ENCODE peak calls at places on chromosomes 6 and 20, in ten cellular contexts. V is CD8-positive, alpha-beta memory T cell; B is MG63; I is cardiac muscle cell; M is left ventricle myocardium inferior; H is left lung; R is small intestine; L is adipocyte; E is CD4-positive, alpha-beta memory T cell; J is aorta. Z is an unnamed sample. For H3K9me3 and H3K36me3, the result is how much of the 10 kb centered on the place peaks cover.

GRCh38 chr20:31721408-31722332 is 998 bp downstream of the BCL2L1 start:
- DNase-seq in V (no peak), I (no peak), R (peak), H (peak), B (no peak), E (no peak), M (peak), L (no peak), J (peak), Z (peak)

GRCh38 chr6:67676892-67677291 is 958.2 kb upstream of the ADGRB3 start:
- DNase-seq in M (no peak), L (no peak), I (no peak), R (no peak), B (no peak), H (no peak), J (no peak), V (no peak), E (no peak), Z (no peak)

GRCh38 chr20:36408219-36408618 is 102.1 kb downstream of the DLGAP4 start:
- DNase-seq in E (no peak), H (no peak), L (no peak), I (no peak), M (no peak), R (peak), V (peak), B (peak), J (no peak), Z (no peak)

GRCh38 chr20:40945189-40945588 is 83.4 kb upstream of the TOP1 start:
- DNase-seq in B (no peak), L (no peak), M (no peak), E (no peak), V (no peak), R (no peak), H (no peak), J (no peak), I (no peak), Z (no peak)

GRCh38 chr20:40494238-40494637 is 194.8 kb downstream of the MAFB start:
- DNase-seq in V (no peak), H (peak), R (no peak), I (no peak), L (no peak), J (no peak), M (no peak), B (no peak), E (no peak), Z (peak)

GRCh38 chr6:119284861-119285521 is 64.6 kb downstream of the MAN1A1 start:
- DNase-seq in B (no peak), J (no peak), M (no peak), L (no peak), R (peak), I (no peak), V (no peak), E (no peak), H (no peak), Z (no peak)

GRCh38 chr20:17790308-17790707 is 90.5 kb downstream of the BANF2 start:
- DNase-seq in V (no peak), R (no peak), J (no peak), H (no peak), L (no peak), B (no peak), E (no peak), I (no peak), M (no peak), Z (no peak)

GRCh38 chr6:89375427-89375868 is 22.9 kb upstream of the UBE2J1 start:
- DNase-seq in I (peak), R (peak), J (no peak), V (peak), B (peak), L (no peak), M (peak), H (peak), E (peak), Z (peak)

GRCh38 chr6:29989211-29989610 is 46.9 kb downstream of the HLA-A start:
- DNase-seq in B (no peak), M (no peak), J (no peak), R (no peak), L (no peak), I (no peak), E (no peak), V (no peak), H (no peak), Z (no peak)

GRCh38 chr20:32524871-32525501 is 60.1 kb downstream of the NOL4L start:
- DNase-seq in M (peak), R (peak), H (peak), E (no peak), B (peak), V (peak), J (peak), L (no peak), I (no peak), Z (peak)

GRCh38 chr6:159085396-159085895 is 40.7 kb upstream of the TAGAP start:
- DNase-seq in I (no peak), L (no peak), B (no peak), M (no peak), R (no peak), J (no peak), E (no peak), V (no peak), H (no peak), Z (no peak)

GRCh38 chr6:105291525-105291924 is 111.4 kb downstream of the PREP start:
- DNase-seq in B (no peak), H (no peak), J (no peak), I (no peak), E (no peak), V (no peak), L (no peak), M (no peak), R (peak), Z (no peak)

GRCh38 chr6:169173532-169174268 is 79.9 kb downstream of the THBS2 start:
- DNase-seq in I (no peak), M (no peak), H (no peak), E (no peak), J (no peak), R (no peak), V (no peak), B (no peak), L (no peak), Z (no peak)

GRCh38 chr20:50681359-50682064 is 9.8 kb downstream of the RIPOR3 start:
- DNase-seq in E (no peak), J (no peak), H (no peak), I (no peak), B (no peak), L (no peak), V (no peak), R (no peak), M (no peak), Z (no peak)

GRCh38 chr6:52417675-52418111 is 2.4 kb upstream of the EFHC1 start:
- DNase-seq in R (peak), H (no peak), J (no peak), M (no peak), E (no peak), B (peak), I (no peak), V (no peak), L (peak), Z (no peak)

GRCh38 chr6:24033284-24033683 is 92.7 kb upstream of the NRSN1 start:
- DNase-seq in V (no peak), B (no peak), M (no peak), H (no peak), J (no peak), R (no peak), L (no peak), E (no peak), I (peak), Z (no peak)

GRCh38 chr6:110590821-110591351 is 114.5 kb upstream of the SLC22A16 start:
- DNase-seq in M (no peak), L (no peak), J (no peak), I (no peak), B (no peak), E (no peak), H (no peak), V (no peak), R (no peak), Z (no peak)

GRCh38 chr6:36577298-36577697 is 16.9 kb upstream of the SRSF3 start:
- DNase-seq in E (no peak), V (no peak), H (no peak), J (no peak), I (no peak), B (peak), M (no peak), R (peak), L (peak), Z (no peak)

GRCh38 chr20:23368316-23369110 is 6.5 kb downstream of the GZF1 start:
- DNase-seq in L (peak), H (no peak), E (no peak), R (no peak), I (no peak), M (no peak), V (no peak), B (no peak), J (no peak), Z (no peak)

GRCh38 chr20:25227317-25227831 is 20.5 kb upstream of the PYGB start:
- DNase-seq in E (no peak), I (peak), L (peak), H (no peak), M (no peak), V (no peak), B (no peak), R (no peak), J (no peak), Z (no peak)

GRCh38 chr20:58623579-58624473 is 27.3 kb upstream of the STX16 start:
- DNase-seq in J (peak), V (no peak), H (peak), R (no peak), E (no peak), M (peak), B (peak), L (peak), I (no peak), Z (no peak)

GRCh38 chr6:125099211-125100017 is 54.2 kb upstream of the TPD52L1 start:
- DNase-seq in J (peak), I (peak), V (no peak), R (peak), E (peak), L (peak), B (peak), H (peak), M (peak), Z (peak)

GRCh38 chr6:2327591-2327990 is 82.2 kb upstream of the GMDS start:
- DNase-seq in R (no peak), L (no peak), H (no peak), M (no peak), I (no peak), J (no peak), E (no peak), V (no peak), B (no peak), Z (no peak)
- H3K9me3 ChIP-seq in R (under half), L (under half), H (half or more), M (half or more), I (under half), J (under half), E (under half), V (under half), B (under half), Z (under half)

GRCh38 chr6:7243188-7243942 is 69.6 kb downstream of the SSR1 start:
- DNase-seq in B (no peak), J (no peak), R (peak), I (peak), V (no peak), M (no peak), E (peak), L (peak), H (no peak), Z (peak)
- H3K36me3 ChIP-seq in B (under half), J (under half), R (under half), I (under half), V (under half), M (under half), E (under half), L (half or more), H (under half), Z (under half)

GRCh38 chr20:61580958-61581824 is 329.1 kb downstream of the CDH4 start:
- DNase-seq in H (no peak), I (no peak), J (no peak), M (no peak), L (no peak), E (no peak), V (no peak), B (no peak), R (no peak), Z (no peak)

GRCh38 chr20:61582196-61582923 is 330.3 kb downstream of the CDH4 start:
- DNase-seq in B (no peak), M (no peak), L (no peak), R (no peak), V (no peak), E (no peak), H (no peak), I (no peak), J (no peak), Z (peak)

GRCh38 chr20:61577065-61577464 is 325.0 kb downstream of the CDH4 start:
- DNase-seq in I (no peak), H (no peak), L (no peak), V (no peak), B (no peak), E (no peak), R (no peak), J (no peak), M (no peak), Z (no peak)

GRCh38 chr20:61581825-61582188 is 329.7 kb downstream of the CDH4 start:
- DNase-seq in M (no peak), V (no peak), H (no peak), L (no peak), B (no peak), R (no peak), J (no peak), E (no peak), I (no peak), Z (no peak)

GRCh38 chr20:61579908-61580307 is 327.8 kb downstream of the CDH4 start:
- DNase-seq in V (no peak), J (no peak), R (no peak), L (no peak), M (no peak), B (no peak), H (no peak), I (no peak), E (no peak), Z (no peak)
- H3K9me3 ChIP-seq in V (under half), J (under half), R (under half), L (under half), M (under half), B (under half), H (under half), I (under half), E (under half), Z (under half)

DNA sequence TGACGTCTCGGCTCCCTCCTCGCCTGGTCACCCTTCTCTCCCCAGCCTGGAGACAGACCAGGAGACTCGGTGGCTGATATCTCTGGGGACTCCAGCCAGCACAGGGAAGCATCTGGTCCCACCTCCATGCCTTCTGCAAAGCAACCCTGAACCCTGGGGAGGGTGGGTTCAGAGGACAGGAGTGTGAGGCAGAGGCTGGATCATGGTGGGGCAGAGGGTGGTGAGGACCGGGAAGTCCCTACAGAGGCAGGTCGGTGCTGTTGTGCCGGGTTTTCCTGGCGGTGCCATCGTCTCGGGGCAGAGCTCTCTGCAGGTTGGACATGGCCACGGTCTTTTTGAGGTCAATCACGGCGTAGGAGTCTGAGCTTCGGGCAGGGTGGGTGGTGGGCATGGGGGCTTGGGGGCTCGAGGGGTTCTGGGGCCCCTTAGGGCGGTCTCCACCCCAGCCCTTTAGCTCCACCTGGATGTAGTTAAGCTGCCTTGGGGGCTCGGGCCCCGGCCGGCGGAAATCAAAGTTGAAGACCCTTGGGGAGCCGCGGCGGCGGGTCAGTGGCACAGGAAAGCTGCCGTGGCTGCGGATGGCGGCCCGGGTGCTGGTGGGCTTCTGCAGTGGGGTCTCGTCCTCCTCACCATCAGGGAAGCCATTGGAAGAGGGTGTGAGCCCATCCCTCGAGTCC is 9.2 kb downstream of the FRS3 start:
- DNase-seq in H (no peak), J (peak), B (no peak), E (no peak), I (no peak), L (no peak), M (no peak), V (no peak), R (no peak), Z (no peak)
- H3K36me3 ChIP-seq in H (under half), J (under half), B (under half), E (under half), I (under half), L (under half), M (half or more), V (under half), R (under half), Z (under half)